ENCODE peak calls at places on chromosomes 12 and 14, in five cellular contexts. S is bronchial epithelial cell, F is endodermal cell, N is astrocyte of the cerebellum, Q is astrocyte of the spinal cord. I is an unnamed sample.

GRCh38 chr12:49961111-49961922 is at the start of gene AQP5:
- DNase-seq in N (no peak), F (peak; percentile 81), Q (no peak), S (no peak), I (no peak)

GRCh38 chr12:61823102-61823501 is 437.1 kb upstream of the USP15 start:
- DNase-seq in F (no peak), N (no peak), Q (no peak), S (no peak), I (no peak)

GRCh38 chr12:84186433-84186832 is 726.2 kb downstream of the SLC6A15 start:
- DNase-seq in Q (no peak), S (no peak), N (no peak), F (no peak), I (no peak)

GRCh38 chr14:76863724-76864407 is 37.7 kb downstream of the LRRC74A start:
- DNase-seq in S (peak; percentile 12), F (no peak), N (no peak), Q (no peak), I (no peak)

GRCh38 chr12:113149361-113150150 is at the start of gene CFAP73:
- DNase-seq in Q (peak; percentile 85), N (peak; percentile 80), F (peak; percentile 98), S (peak; percentile 63), I (peak; percentile 52)

GRCh38 chr14:37591311-37591940 is 3.6 kb downstream of the FOXA1 start:
- DNase-seq in Q (no peak), F (peak; percentile 93), S (peak; percentile 59), N (no peak), I (no peak)

GRCh38 chr14:101628471-101628966 is 67.2 kb downstream of the DIO3 start:
- DNase-seq in S (peak; percentile 26), N (peak; percentile 24), F (peak; percentile 93), Q (peak; percentile 65), I (no peak)

GRCh38 chr14:70640938-70641547 is 673 bp upstream of the TTC9 start:
- DNase-seq in Q (peak; percentile 15), S (peak; percentile 57), F (peak; percentile 75), N (no peak), I (no peak)

GRCh38 chr12:60263146-60263545 is 667.3 kb downstream of the SLC16A7 start:
- DNase-seq in S (peak; percentile 50), N (no peak), F (no peak), Q (no peak), I (no peak)

GRCh38 chr14:98803196-98803595 is 468.8 kb downstream of the BCL11B start:
- DNase-seq in F (no peak), S (no peak), N (no peak), Q (no peak), I (no peak)
- TF ChIP-seq CTCF in F (no peak), S (no peak), N (no peak), Q (no peak), I (no peak)

DNA sequence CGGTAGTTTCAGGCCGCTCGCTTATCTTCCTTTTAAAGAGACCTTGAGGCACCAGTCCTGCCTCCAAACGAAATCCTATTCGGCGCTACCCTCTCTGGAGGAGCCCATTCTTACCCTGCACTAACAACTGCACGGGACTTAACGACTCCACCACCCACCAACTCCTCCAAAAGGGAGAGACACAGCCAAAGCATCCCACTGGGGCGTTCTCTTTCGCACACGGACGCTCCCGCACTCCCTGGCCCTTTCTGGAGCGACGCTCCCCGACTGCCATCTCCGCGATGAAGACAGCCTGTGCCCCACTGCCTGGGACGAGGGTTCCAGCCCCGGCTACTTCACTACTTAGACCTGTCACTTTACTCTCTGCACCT is 648 bp downstream of the GALC start:
- DNase-seq in F (no peak), Q (no peak), N (no peak), S (peak; percentile 19), I (no peak)
- H3K4me3 ChIP-seq in F (peak overlapping the region; percentile 82), Q (peak overlapping the region; percentile 62), N (peak overlapping the region; percentile 59), S (peak overlapping the region; percentile 63), I (peak overlapping the region; percentile 58)

GRCh38 chr14:103104389-103104653 is 9.8 kb downstream of the EXOC3L4 start:
- DNase-seq in S (no peak), Q (no peak), F (no peak), N (no peak), I (no peak)

GRCh38 chr14:103101964-103102688 is 7.6 kb downstream of the EXOC3L4 start:
- DNase-seq in N (no peak), F (no peak), S (no peak), Q (no peak), I (no peak)

GRCh38 chr14:103102689-103103260 is 8.2 kb downstream of the EXOC3L4 start:
- DNase-seq in N (no peak), S (no peak), F (no peak), Q (no peak), I (no peak)

GRCh38 chr14:103104654-103105511 is 10.4 kb downstream of the EXOC3L4 start:
- DNase-seq in N (no peak), F (peak; percentile 94), S (no peak), Q (peak; percentile 36), I (no peak)

GRCh38 chr14:103103461-103104388 is 9.2 kb downstream of the EXOC3L4 start:
- DNase-seq in S (peak; percentile 27), Q (no peak), F (peak; percentile 79), N (no peak), I (no peak)
- TF ChIP-seq CTCF in S (peak; percentile 46), Q (peak; percentile 23), F (no peak), N (peak; percentile 30), I (peak; percentile 50)

GRCh38 chr12:124453419-124454351 is 113.7 kb downstream of the NCOR2 start:
- DNase-seq in S (peak; percentile 21), N (no peak), Q (peak; percentile 67), F (peak; percentile 71), I (peak; percentile 34)
- H3K4me3 ChIP-seq in S (no peak overlapping the region), N (no peak overlapping the region), Q (no peak overlapping the region), F (no peak overlapping the region), I (no peak overlapping the region)

GRCh38 chr14:24913026-24913425 is 136.9 kb downstream of the STXBP6 start:
- DNase-seq in Q (no peak), N (no peak), F (no peak), S (no peak), I (no peak)
- TF ChIP-seq CTCF in Q (no peak), N (no peak), F (no peak), S (no peak), I (no peak)

I was measured in BJ.